ENCODE peak calls at places on chromosomes 2 and 18, in six cellular contexts. N, Q, G, V, B and E are unnamed samples.

GRCh38 chr2:147450661-147451060 is 394.2 kb upstream of the ACVR2A start:
- DNase-seq in N (no peak), Q (no peak), G (no peak), V (no peak), B (no peak), E (no peak)

GRCh38 chr2:222745836-222746559 is 74.5 kb downstream of the MOGAT1 start:
- DNase-seq in N (no peak), Q (no peak), G (no peak), V (no peak), B (no peak), E (no peak)

GRCh38 chr18:63444567-63444966 is 22.3 kb upstream of the VPS4B start:
- DNase-seq in N (no peak), Q (no peak), G (no peak), V (no peak), B (no peak), E (peak; percentile 95)

GRCh38 chr2:31113765-31114164 is 24.5 kb downstream of the GALNT14 start:
- DNase-seq in N (no peak), Q (no peak), G (no peak), V (no peak), B (no peak), E (no peak)

GRCh38 chr2:216911008-216911407 is 51.1 kb upstream of the TNP1 start:
- DNase-seq in N (no peak), Q (no peak), G (no peak), V (no peak), B (no peak), E (no peak)

GRCh38 chr2:164948540-164948939 is 6.8 kb downstream of the SLC38A11 start:
- DNase-seq in N (no peak), Q (no peak), G (peak; percentile 6), V (no peak), B (no peak), E (no peak)

GRCh38 chr18:8471373-8471772 is 137.9 kb upstream of the RAB12 start:
- DNase-seq in N (no peak), Q (no peak), G (peak; percentile 22), V (no peak), B (no peak), E (no peak)

GRCh38 chr2:72013726-72014125 is 133.9 kb downstream of the CYP26B1 start:
- DNase-seq in N (no peak), Q (no peak), G (no peak), V (no peak), B (no peak), E (no peak)

GRCh38 chr2:233852056-233852455 is 2.3 kb downstream of the HJURP start:
- DNase-seq in N (no peak), Q (no peak), G (peak; percentile 51), V (no peak), B (no peak), E (peak; percentile 19)

GRCh38 chr18:37407571-37407970 is 158.0 kb downstream of the CELF4 start:
- DNase-seq in N (no peak), Q (no peak), G (no peak), V (no peak), B (no peak), E (no peak)

GRCh38 chr2:59378104-59378503 is 1137.0 kb upstream of the FANCL start:
- DNase-seq in N (no peak), Q (no peak), G (no peak), V (no peak), B (no peak), E (no peak)

GRCh38 chr2:66531156-66531555 is 96.2 kb downstream of the MEIS1 start:
- DNase-seq in N (no peak), Q (no peak), G (no peak), V (peak; percentile 23), B (no peak), E (no peak)

GRCh38 chr18:3931542-3932112 is 481.7 kb downstream of the TGIF1 start:
- DNase-seq in N (no peak), Q (no peak), G (no peak), V (no peak), B (no peak), E (no peak)

GRCh38 chr18:62485684-62486083 is 37.1 kb upstream of the ZCCHC2 start:
- DNase-seq in N (peak; percentile 41), Q (peak; percentile 60), G (peak; percentile 91), V (peak; percentile 40), B (no peak), E (peak; percentile 85)

GRCh38 chr2:43612944-43613343 is 17.1 kb upstream of the THADA start:
- DNase-seq in N (no peak), Q (no peak), G (no peak), V (peak; percentile 50), B (no peak), E (no peak)
- TF ChIP-seq MYC in N (no peak), Q (no peak), G (no peak), V (peak; percentile 38), B (no peak), E (no peak)

GRCh38 chr18:23243178-23243577 is 107.9 kb downstream of the CABLES1 start:
- DNase-seq in N (no peak), Q (no peak), G (no peak), V (no peak), B (no peak), E (peak; percentile 30)
- TF ChIP-seq CTCF in N (peak; percentile 14), Q (no peak), G (no peak), V (no peak), B (no peak), E (no peak)

DNA sequence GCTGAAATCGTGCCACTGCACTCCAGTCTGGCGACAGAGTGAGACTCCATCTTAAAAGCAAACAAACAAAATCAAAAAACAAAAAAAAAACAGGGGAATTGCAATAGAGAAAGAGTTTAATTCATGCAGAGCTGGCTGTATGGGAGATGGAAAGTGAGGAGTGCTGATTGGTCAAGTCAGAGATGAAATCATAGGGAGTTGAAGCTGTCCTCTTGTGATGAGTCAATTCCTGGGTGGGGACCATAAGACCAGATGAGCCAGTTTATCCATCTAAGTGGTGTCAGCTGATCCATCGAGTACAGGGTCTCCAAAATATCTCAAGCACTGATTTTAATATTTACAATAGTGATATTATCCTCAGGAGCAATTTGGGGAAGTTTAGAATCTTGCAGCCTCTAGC is 45.3 kb downstream of the FRZB start:
- DNase-seq in N (no peak), Q (no peak), G (no peak), V (no peak), B (no peak), E (no peak)
- TF ChIP-seq MAX in N (no peak), Q (no peak), G (no peak), V (no peak), B (no peak), E (no peak)

DNA sequence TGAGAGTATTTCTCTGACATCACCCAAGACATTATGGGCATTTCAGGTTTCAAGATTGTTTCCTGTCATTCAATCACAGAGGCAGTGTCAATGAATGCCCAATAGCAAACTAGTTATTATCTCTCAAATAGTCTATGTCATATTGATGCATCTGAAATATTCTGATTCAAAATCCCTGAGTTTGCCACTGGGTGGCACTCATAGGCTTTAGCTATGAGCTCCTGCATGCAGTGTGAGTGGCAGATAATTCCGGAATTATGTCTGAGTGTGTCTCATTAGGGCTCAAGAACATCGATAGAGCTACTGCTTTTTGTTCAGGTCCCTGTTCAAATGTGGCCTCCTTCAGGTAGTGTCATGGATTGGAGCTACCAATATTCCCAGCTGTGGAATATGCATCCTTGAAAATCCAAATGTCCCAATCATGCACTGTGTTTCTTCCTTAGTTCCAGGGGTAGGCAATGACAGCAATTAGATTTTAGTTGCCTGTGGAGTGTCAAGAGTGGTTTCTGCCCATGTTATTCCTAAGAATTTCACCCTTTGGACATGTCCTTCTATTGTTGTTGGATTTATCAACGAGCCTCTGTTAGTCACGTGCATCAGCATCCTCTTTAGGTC is 7.8 kb upstream of the OR6B3 start:
- DNase-seq in N (peak; percentile 14), Q (peak; percentile 15), G (peak; percentile 60), V (peak; percentile 57), B (no peak), E (peak; percentile 64)
- TF ChIP-seq MYC in N (no peak), Q (no peak), G (no peak), V (no peak), B (no peak), E (no peak)

GRCh38 chr2:230682546-230682945 is 30.1 kb upstream of the CAB39 start:
- DNase-seq in N (no peak), Q (no peak), G (no peak), V (no peak), B (no peak), E (no peak)

GRCh38 chr2:230678018-230678417 is 34.6 kb upstream of the CAB39 start:
- DNase-seq in N (no peak), Q (no peak), G (no peak), V (no peak), B (no peak), E (no peak)

GRCh38 chr2:230678451-230678850 is 34.2 kb upstream of the CAB39 start:
- DNase-seq in N (no peak), Q (no peak), G (no peak), V (no peak), B (no peak), E (peak; percentile 49)

GRCh38 chr2:230677182-230677946 is 35.3 kb upstream of the CAB39 start:
- DNase-seq in N (no peak), Q (no peak), G (no peak), V (no peak), B (no peak), E (no peak)

DNA sequence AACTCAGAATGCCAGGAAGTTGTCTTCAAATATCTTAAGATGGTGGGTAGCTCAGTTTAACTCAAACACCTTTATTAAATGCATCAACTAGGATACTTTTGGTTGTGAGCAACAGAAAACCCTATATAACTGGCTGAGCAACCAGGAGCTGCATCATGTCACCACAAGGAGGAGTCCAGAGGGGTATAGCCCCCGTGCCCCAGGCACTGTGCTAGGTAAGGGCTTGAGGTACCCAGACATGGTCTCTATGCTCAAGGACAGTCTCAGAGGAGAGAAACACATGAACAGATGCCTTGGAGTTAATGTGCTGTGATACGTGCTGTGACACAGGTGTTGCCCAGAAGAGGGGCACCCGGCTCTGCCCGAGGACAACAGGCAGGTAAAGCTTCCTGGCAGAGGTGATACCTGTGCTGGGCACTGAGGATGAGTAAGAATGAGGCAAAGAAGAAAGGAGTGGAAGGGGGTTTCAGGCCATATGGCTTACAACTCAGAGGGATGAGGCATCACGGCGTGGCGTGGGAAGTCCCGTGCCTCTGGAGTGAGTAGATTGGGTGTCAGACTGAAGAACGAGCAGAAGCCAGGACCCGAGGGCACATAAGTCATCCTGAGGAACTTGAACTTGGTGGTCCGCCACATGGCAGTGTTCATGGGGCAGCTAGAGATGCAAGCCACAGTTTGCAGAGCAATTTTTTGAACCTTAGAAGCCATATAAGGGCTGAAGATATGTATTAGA is 32.0 kb upstream of the CAB39 start:
- DNase-seq in N (no peak), Q (no peak), G (no peak), V (no peak), B (no peak), E (no peak)
- TF ChIP-seq CTCF in N (no peak), Q (no peak), G (no peak), V (peak; percentile 11), B (no peak), E (no peak)

GRCh38 chr2:210753386-210753785 is 197.0 kb downstream of the CPS1 start:
- DNase-seq in N (no peak), Q (no peak), G (no peak), V (no peak), B (no peak), E (no peak)
- TF ChIP-seq MAX in N (no peak), Q (no peak), G (no peak), V (no peak), B (no peak), E (no peak)

DNA sequence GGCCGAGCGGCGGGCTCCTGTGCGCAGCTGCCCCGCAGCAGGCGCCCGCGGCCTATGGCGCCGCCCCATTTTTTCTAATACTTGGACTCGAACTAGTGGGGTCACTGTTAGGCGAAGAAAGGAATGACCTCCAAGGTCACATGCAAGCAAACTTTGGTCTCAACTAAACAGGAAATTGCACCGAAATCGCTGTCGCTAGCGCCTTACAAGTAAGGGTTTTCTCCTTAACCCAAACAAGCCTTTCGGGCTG is 337 bp downstream of the ACAA2 start:
- DNase-seq in N (peak; percentile 29), Q (peak; percentile 1), G (peak; percentile 64), V (peak; percentile 24), B (no peak), E (peak; percentile 62)
- TF ChIP-seq MYC in N (no peak), Q (no peak), G (no peak), V (no peak), B (no peak), E (no peak)